ENCODE peak calls at places on chromosomes 7 and 10, in ten cellular contexts. R is activated T-helper 9 cell treated with anti-CD3 and anti-CD28 coated beads, Interleukin-2, amount 50 U/mL, for 16 hours; Z is NCI-H2081 treated with DMSO at 0.1 percent for 48 hours; J is activated T-cell treated with anti-CD3 and anti-CD28 coated beads for 1 hour; W is choroid plexus epithelial cell; G is stimulated activated CD4-positive, alpha-beta T cell treated with anti-CD3 and anti-CD28 coated beads, TNF-alpha, amount 100 ng/mL, for 48 hours; U is AG08395; T is iPS DF 19.7; F is KG1; A is T-helper 22 cell. H is an unnamed sample.

GRCh38 chr7:102117743-102118142 is 168.9 kb upstream of the SH2B2 start:
- DNase-seq in R (no peak), Z (no peak), J (no peak), W (peak), G (no peak), U (peak), T (no peak), F (no peak), A (no peak), H (no peak)

GRCh38 chr7:25731035-25731880 is 420.7 kb upstream of the NFE2L3 start:
- DNase-seq in R (no peak), Z (no peak), J (no peak), W (peak), G (no peak), U (no peak), T (no peak), F (no peak), A (no peak), H (peak)

GRCh38 chr7:73986158-73986631 is 41.8 kb upstream of the ELN start:
- DNase-seq in R (no peak), Z (no peak), J (no peak), W (no peak), G (no peak), U (no peak), T (no peak), F (no peak), A (no peak), H (no peak)

GRCh38 chr10:43121444-43121843 is 16.8 kb upstream of the CSGALNACT2 start:
- DNase-seq in R (no peak), Z (no peak), J (no peak), W (peak), G (no peak), U (no peak), T (no peak), F (no peak), A (no peak), H (no peak)

GRCh38 chr10:31320598-31321211 is 1.7 kb downstream of the ZEB1 start:
- DNase-seq in R (no peak), Z (no peak), J (peak), W (peak), G (no peak), U (no peak), T (no peak), F (peak), A (peak), H (no peak)

GRCh38 chr10:34124522-34125035 is 690.5 kb downstream of the PARD3 start:
- DNase-seq in R (no peak), Z (no peak), J (no peak), W (peak), G (no peak), U (peak), T (no peak), F (no peak), A (no peak), H (no peak)

GRCh38 chr10:15181576-15182156 is 13.2 kb upstream of the NMT2 start:
- DNase-seq in R (no peak), Z (no peak), J (no peak), W (no peak), G (no peak), U (no peak), T (no peak), F (no peak), A (no peak), H (no peak)

GRCh38 chr10:97780991-97781540 is 9.3 kb upstream of the SFRP5 start:
- DNase-seq in R (no peak), Z (no peak), J (no peak), W (peak), G (no peak), U (no peak), T (no peak), F (no peak), A (no peak), H (no peak)

GRCh38 chr7:117137868-117138267 is 184.6 kb downstream of the ST7 start:
- DNase-seq in R (no peak), Z (no peak), J (no peak), W (peak), G (no peak), U (no peak), T (no peak), F (no peak), A (no peak), H (no peak)

GRCh38 chr7:47771301-47771989 is 176.8 kb downstream of the PKD1L1 start:
- DNase-seq in R (no peak), Z (no peak), J (no peak), W (peak), G (no peak), U (peak), T (no peak), F (no peak), A (no peak), H (no peak)

GRCh38 chr10:123241391-123242141 is 87.4 kb downstream of the BUB3 start:
- DNase-seq in R (peak), Z (no peak), J (peak), W (no peak), G (peak), U (no peak), T (no peak), F (no peak), A (peak), H (no peak)

GRCh38 chr7:6227294-6227846 is 45.1 kb downstream of the CYTH3 start:
- DNase-seq in R (no peak), Z (no peak), J (no peak), W (peak), G (no peak), U (no peak), T (no peak), F (no peak), A (no peak), H (peak)

GRCh38 chr7:45874408-45875131 is 1.7 kb upstream of the CCDC201 start:
- DNase-seq in R (no peak), Z (no peak), J (no peak), W (peak), G (no peak), U (peak), T (no peak), F (no peak), A (no peak), H (no peak)

GRCh38 chr10:86162696-86163400 is 203.7 kb downstream of the GRID1 start:
- DNase-seq in R (no peak), Z (no peak), J (no peak), W (no peak), G (no peak), U (no peak), T (no peak), F (no peak), A (no peak), H (no peak)

GRCh38 chr10:132400041-132400546 is 3.1 kb downstream of the PWWP2B start:
- DNase-seq in R (no peak), Z (no peak), J (no peak), W (no peak), G (no peak), U (no peak), T (no peak), F (no peak), A (no peak), H (no peak)

GRCh38 chr7:150818971-150819370 is 18.4 kb downstream of the TMEM176A start:
- DNase-seq in R (no peak), Z (no peak), J (no peak), W (no peak), G (no peak), U (no peak), T (no peak), F (no peak), A (no peak), H (no peak)

GRCh38 chr7:153404781-153405279 is 645.3 kb downstream of the ACTR3B start:
- DNase-seq in R (no peak), Z (no peak), J (no peak), W (no peak), G (no peak), U (no peak), T (no peak), F (no peak), A (no peak), H (no peak)

GRCh38 chr7:76069238-76069638 is 21.3 kb downstream of the MDH2 start:
- DNase-seq in R (no peak), Z (no peak), J (no peak), W (peak), G (no peak), U (peak), T (no peak), F (no peak), A (no peak), H (no peak)

GRCh38 chr7:127708788-127709187 is 56.8 kb downstream of the SND1 start:
- DNase-seq in R (peak), Z (peak), J (peak), W (peak), G (peak), U (peak), T (no peak), F (no peak), A (peak), H (peak)

GRCh38 chr10:71933651-71934050 is 30.5 kb upstream of the CHST3 start:
- DNase-seq in R (peak), Z (no peak), J (no peak), W (no peak), G (peak), U (no peak), T (no peak), F (no peak), A (no peak), H (no peak)

GRCh38 chr10:129915526-129916378 is 48.3 kb downstream of the EBF3 start:
- DNase-seq in R (no peak), Z (no peak), J (no peak), W (no peak), G (no peak), U (no peak), T (no peak), F (no peak), A (no peak), H (no peak)

GRCh38 chr7:151699920-151700319 is 177.0 kb downstream of the PRKAG2 start:
- DNase-seq in R (no peak), Z (no peak), J (no peak), W (peak), G (no peak), U (no peak), T (no peak), F (no peak), A (no peak), H (no peak)

GRCh38 chr7:107854989-107855388 is 36.0 kb upstream of the DLD start:
- DNase-seq in R (no peak), Z (no peak), J (no peak), W (peak), G (no peak), U (peak), T (no peak), F (no peak), A (no peak), H (no peak)

GRCh38 chr10:131204406-131205152 is 106.9 kb downstream of the TCERG1L start:
- DNase-seq in R (no peak), Z (no peak), J (no peak), W (no peak), G (no peak), U (no peak), T (no peak), F (no peak), A (no peak), H (no peak)

GRCh38 chr10:79380125-79380917 is 33.1 kb downstream of the PPIF start:
- DNase-seq in R (no peak), Z (no peak), J (no peak), W (peak), G (no peak), U (peak), T (no peak), F (no peak), A (no peak), H (no peak)

GRCh38 chr10:81570349-81570748 is 304.6 kb upstream of the NRG3 start:
- DNase-seq in R (no peak), Z (no peak), J (no peak), W (no peak), G (no peak), U (no peak), T (no peak), F (no peak), A (no peak), H (no peak)

GRCh38 chr10:48317321-48317990 is 11.0 kb downstream of the MAPK8 start:
- DNase-seq in R (no peak), Z (no peak), J (no peak), W (no peak), G (no peak), U (no peak), T (no peak), F (no peak), A (no peak), H (no peak)

GRCh38 chr10:117684673-117685211 is 142.2 kb downstream of the EMX2 start:
- DNase-seq in R (no peak), Z (no peak), J (no peak), W (no peak), G (no peak), U (peak), T (no peak), F (no peak), A (no peak), H (no peak)

GRCh38 chr7:66905689-66906088 is 15.3 kb upstream of the TMEM248 start:
- DNase-seq in R (no peak), Z (no peak), J (no peak), W (no peak), G (no peak), U (no peak), T (no peak), F (no peak), A (no peak), H (no peak)

GRCh38 chr10:110610308-110610774 is 33.8 kb upstream of the RBM20 start:
- DNase-seq in R (peak), Z (no peak), J (peak), W (peak), G (no peak), U (peak), T (peak), F (peak), A (no peak), H (no peak)

GRCh38 chr10:119090968-119091367 is 10.4 kb upstream of the EIF3A start:
- DNase-seq in R (no peak), Z (no peak), J (no peak), W (peak), G (no peak), U (peak), T (no peak), F (no peak), A (peak), H (no peak)

GRCh38 chr10:118917701-118918100 is 111.8 kb upstream of the NANOS1 start:
- DNase-seq in R (no peak), Z (no peak), J (no peak), W (no peak), G (no peak), U (no peak), T (no peak), F (no peak), A (no peak), H (no peak)

GRCh38 chr10:113007821-113008220 is 57.8 kb downstream of the TCF7L2 start:
- DNase-seq in R (no peak), Z (no peak), J (no peak), W (peak), G (no peak), U (peak), T (no peak), F (no peak), A (no peak), H (no peak)

GRCh38 chr7:49520971-49521370 is 252.5 kb upstream of the VWC2 start:
- DNase-seq in R (no peak), Z (no peak), J (no peak), W (no peak), G (no peak), U (no peak), T (no peak), F (no peak), A (no peak), H (no peak)

GRCh38 chr7:145398758-145399157 is 562.9 kb upstream of the TPK1 start:
- DNase-seq in R (no peak), Z (no peak), J (no peak), W (peak), G (no peak), U (no peak), T (no peak), F (no peak), A (no peak), H (no peak)

H was measured in SK-N-MC.